ENCODE peak calls at places on chromosome 10, in five cellular contexts. E is hepatocyte, C is MM.1S, V is HCT116, X is GM23248. D is an unnamed sample. For H3K9me3, the result is how much of the 10 kb centered on the place peaks cover.

GRCh38 chr10:3494879-3495230 is 290.2 kb downstream of the KLF6 start:
- DNase-seq in X (no peak), E (no peak), V (no peak), C (no peak), D (no peak)

GRCh38 chr10:77841711-77842375 is 84.7 kb downstream of the DLG5 start:
- DNase-seq in E (no peak), C (no peak), V (no peak), X (no peak), D (no peak)

GRCh38 chr10:48482207-48482606 is 122.7 kb downstream of the ARHGAP22 start:
- DNase-seq in X (no peak), E (no peak), V (no peak), C (no peak), D (no peak)

GRCh38 chr10:77501846-77502251 is 135.8 kb downstream of the KCNMA1 start:
- DNase-seq in C (no peak), X (peak), V (no peak), E (no peak), D (no peak)

GRCh38 chr10:93235686-93236085 is 162.0 kb downstream of the CYP26A1 start:
- DNase-seq in C (no peak), V (no peak), X (peak), E (peak), D (no peak)

GRCh38 chr10:61634711-61635110 is 28.0 kb upstream of the CABCOCO1 start:
- DNase-seq in E (no peak), V (no peak), X (peak), C (no peak), D (no peak)

GRCh38 chr10:12974845-12975199 is 26.7 kb downstream of the CCDC3 start:
- DNase-seq in V (no peak), C (no peak), X (no peak), E (no peak), D (no peak)

GRCh38 chr10:25231751-25232150 is 57.0 kb downstream of the GPR158 start:
- DNase-seq in C (no peak), V (no peak), X (no peak), E (no peak), D (no peak)

GRCh38 chr10:29157321-29157720 is 131.5 kb upstream of the LYZL1 start:
- DNase-seq in E (no peak), C (no peak), V (no peak), X (no peak), D (no peak)

GRCh38 chr10:115092555-115093285 is 445 bp upstream of the ATRNL1 start:
- DNase-seq in V (no peak), C (peak), X (peak), E (peak), D (no peak)

GRCh38 chr10:77926566-77927342 is at the start of gene DLG5:
- DNase-seq in C (peak), V (no peak), X (peak), E (peak), D (no peak)

GRCh38 chr10:67697646-67698245 is 1.8 kb upstream of the CTNNA3 start:
- DNase-seq in X (peak), C (peak), E (peak), V (peak), D (peak)

GRCh38 chr10:613661-614340 is 75.7 kb downstream of the DIP2C start:
- DNase-seq in C (no peak), X (no peak), E (no peak), V (no peak), D (no peak)

GRCh38 chr10:115802911-115803310 is 470.1 kb downstream of the GFRA1 start:
- DNase-seq in V (no peak), C (peak), E (no peak), X (no peak), D (no peak)

GRCh38 chr10:129656642-129657041 is 189.6 kb downstream of the MGMT start:
- DNase-seq in X (no peak), V (no peak), E (no peak), C (no peak), D (no peak)

GRCh38 chr10:125629758-125630376 is 53.1 kb downstream of the TEX36 start:
- DNase-seq in V (peak), C (peak), X (peak), E (peak), D (peak)

GRCh38 chr10:47188156-47188555 is 111.8 kb upstream of the GDF10 start:
- DNase-seq in C (no peak), V (no peak), E (no peak), X (no peak), D (no peak)

GRCh38 chr10:74072503-74072902 is 74.6 kb downstream of the VCL start:
- DNase-seq in V (peak), X (peak), E (no peak), C (no peak), D (no peak)

GRCh38 chr10:78545756-78546155 is 512.1 kb downstream of the RPS24 start:
- DNase-seq in E (no peak), V (peak), X (no peak), C (no peak), D (peak)

GRCh38 chr10:124532106-124532641 is 70.6 kb downstream of the LHPP start:
- DNase-seq in C (peak), E (peak), X (peak), V (peak), D (peak)

GRCh38 chr10:30488319-30488718 is 54.3 kb downstream of the MAP3K8 start:
- DNase-seq in X (no peak), C (no peak), E (no peak), V (no peak), D (peak)

DNA sequence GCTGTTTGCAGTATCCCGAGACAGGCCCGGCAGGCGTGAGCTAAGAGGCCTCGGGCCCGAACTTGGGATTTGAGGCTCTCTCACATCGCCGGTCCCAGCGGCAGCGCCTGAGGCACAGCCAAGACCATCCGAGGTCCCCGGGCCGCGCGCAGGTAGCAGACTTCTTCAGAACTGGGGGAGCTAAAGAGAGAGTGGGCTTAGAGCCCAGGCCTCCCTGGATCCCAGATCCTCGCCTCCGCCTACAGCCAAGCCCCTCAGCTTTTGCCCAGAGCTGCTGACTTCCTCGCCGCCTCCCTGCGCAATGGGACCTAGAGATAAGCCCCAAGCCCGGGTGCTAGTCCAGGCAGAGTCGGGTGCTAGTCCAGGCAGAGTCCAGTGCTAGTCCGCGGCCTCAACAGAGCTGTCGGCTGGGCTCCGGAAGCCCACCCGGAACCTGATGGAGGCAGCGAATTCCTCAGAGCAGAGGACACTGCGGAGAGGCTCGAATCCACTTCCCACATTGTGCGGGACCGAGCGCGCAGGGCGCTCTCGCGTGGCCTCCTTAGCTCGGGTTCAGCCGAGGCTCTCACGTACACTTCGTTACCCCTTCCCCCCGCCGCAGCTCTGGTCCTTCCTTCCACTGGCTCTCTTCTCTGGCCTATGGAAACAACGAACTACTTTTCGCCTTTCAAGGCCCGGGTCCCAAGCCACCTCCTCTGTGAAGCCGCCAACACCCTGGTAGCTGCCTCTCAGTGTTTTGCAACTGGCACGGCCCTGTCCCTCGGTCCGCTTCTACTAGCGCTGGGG is 5.8 kb downstream of the LBX1 start:
- DNase-seq in X (peak), E (no peak), C (no peak), V (no peak), D (no peak)
- TF ChIP-seq EZH2phosphoT487 in X (peak), E (no peak), C (no peak), V (no peak), D (no peak)

GRCh38 chr10:113273151-113273876 is 279.5 kb upstream of the HABP2 start:
- DNase-seq in V (no peak), X (peak), E (no peak), C (no peak), D (no peak)

GRCh38 chr10:113279262-113279661 is 273.6 kb upstream of the HABP2 start:
- DNase-seq in X (no peak), C (no peak), V (no peak), E (no peak), D (no peak)

GRCh38 chr10:113283189-113283588 is 269.7 kb upstream of the HABP2 start:
- DNase-seq in V (peak), C (no peak), E (no peak), X (peak), D (no peak)

GRCh38 chr10:113273877-113274829 is 278.7 kb upstream of the HABP2 start:
- DNase-seq in E (no peak), V (no peak), C (no peak), X (peak), D (no peak)

GRCh38 chr10:113278664-113279063 is 274.2 kb upstream of the HABP2 start:
- DNase-seq in C (no peak), E (no peak), V (no peak), X (no peak), D (no peak)
- H3K9me3 ChIP-seq in C (under half), E (under half), V (under half), X (under half), D (under half)

GRCh38 chr10:50367732-50368131 is 116.4 kb upstream of the ASAH2 start:
- DNase-seq in E (peak), C (peak), X (peak), V (peak), D (peak)
- TF ChIP-seq EZH2phosphoT487 in E (no peak), C (no peak), X (no peak), V (no peak), D (no peak)

GRCh38 chr10:42596196-42596595 is 42.2 kb downstream of the ZNF33B start:
- DNase-seq in V (no peak), C (no peak), X (no peak), E (no peak), D (no peak)

GRCh38 chr10:42593284-42593683 is 45.1 kb downstream of the ZNF33B start:
- DNase-seq in C (no peak), V (no peak), E (no peak), X (no peak), D (no peak)

GRCh38 chr10:42598249-42598873 is 40.0 kb downstream of the ZNF33B start:
- DNase-seq in E (no peak), C (no peak), V (no peak), X (no peak), D (no peak)

GRCh38 chr10:42594246-42594650 is 44.1 kb downstream of the ZNF33B start:
- DNase-seq in X (peak), V (no peak), E (no peak), C (no peak), D (no peak)
- H3K9me3 ChIP-seq in X (under half), V (under half), E (half or more), C (under half), D (under half)

GRCh38 chr10:11175823-11176243 is 158.2 kb downstream of the CELF2 start:
- DNase-seq in E (no peak), X (no peak), V (no peak), C (peak), D (no peak)

GRCh38 chr10:11179231-11180105 is 161.8 kb downstream of the CELF2 start:
- DNase-seq in C (peak), X (no peak), V (no peak), E (no peak), D (peak)

GRCh38 chr10:11177926-11178453 is 160.3 kb downstream of the CELF2 start:
- DNase-seq in V (no peak), X (no peak), E (no peak), C (peak), D (no peak)

GRCh38 chr10:11178606-11179221 is 161.0 kb downstream of the CELF2 start:
- DNase-seq in V (no peak), C (peak), E (peak), X (no peak), D (peak)

DNA sequence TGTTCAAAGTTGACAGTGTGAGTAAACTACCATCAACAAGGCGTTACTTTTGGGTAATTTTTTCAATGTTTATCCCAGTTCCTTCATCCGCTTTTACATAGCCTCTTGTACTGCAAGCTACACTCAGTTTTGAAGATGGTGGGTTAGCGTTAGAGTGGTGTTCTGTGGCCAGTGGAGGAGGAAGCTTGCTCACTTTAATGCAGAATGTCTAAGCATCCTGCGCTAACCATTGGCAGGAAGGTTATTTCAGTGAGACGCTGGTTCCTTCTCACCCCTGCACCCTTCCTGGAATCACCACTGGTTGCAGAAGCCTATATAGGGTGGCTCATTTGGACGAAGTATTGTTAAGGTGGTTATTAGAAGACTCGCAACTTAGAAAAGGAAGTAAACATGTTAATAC is 159.1 kb downstream of the CELF2 start:
- DNase-seq in X (no peak), C (peak), V (no peak), E (no peak), D (peak)
- TF ChIP-seq EZH2phosphoT487 in X (no peak), C (no peak), V (no peak), E (no peak), D (no peak)

GRCh38 chr10:128304271-128304670 is 178.0 kb upstream of the MKI67 start:
- DNase-seq in V (no peak), E (no peak), C (no peak), X (no peak), D (no peak)

GRCh38 chr10:128310966-128311658 is 184.9 kb upstream of the MKI67 start:
- DNase-seq in X (no peak), V (no peak), E (no peak), C (no peak), D (no peak)

GRCh38 chr10:128306966-128307365 is 180.7 kb upstream of the MKI67 start:
- DNase-seq in E (no peak), V (no peak), C (no peak), X (no peak), D (no peak)

GRCh38 chr10:128307819-128308218 is 181.6 kb upstream of the MKI67 start:
- DNase-seq in X (no peak), V (no peak), C (no peak), E (no peak), D (no peak)

GRCh38 chr10:128305601-128306345 is 179.6 kb upstream of the MKI67 start:
- DNase-seq in C (no peak), V (no peak), X (no peak), E (no peak), D (no peak)
- H3K9me3 ChIP-seq in C (under half), V (under half), X (under half), E (under half), D (under half)

DNA sequence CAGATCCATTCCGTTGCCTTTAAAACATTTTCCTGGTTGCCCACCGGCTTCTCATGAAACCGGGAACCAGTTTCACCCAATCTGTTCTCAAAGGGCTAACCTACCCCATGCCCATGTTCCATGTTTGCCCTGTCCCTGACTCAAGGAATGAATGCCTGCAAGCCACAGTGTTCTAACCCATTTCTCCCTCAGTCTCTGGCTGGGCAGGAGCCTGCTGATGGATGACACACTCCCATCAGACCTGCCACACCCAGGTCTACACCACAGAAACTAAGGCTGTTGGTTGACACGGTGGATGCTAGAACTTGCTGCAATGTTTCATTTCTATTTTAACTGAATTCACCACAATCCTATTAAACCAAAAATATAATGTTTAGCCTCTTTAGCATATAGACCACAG is 15.6 kb downstream of the CLRN3 start:
- DNase-seq in V (no peak), C (no peak), X (no peak), E (no peak), D (no peak)
- TF ChIP-seq EZH2phosphoT487 in V (no peak), C (no peak), X (no peak), E (no peak), D (no peak)

DNA sequence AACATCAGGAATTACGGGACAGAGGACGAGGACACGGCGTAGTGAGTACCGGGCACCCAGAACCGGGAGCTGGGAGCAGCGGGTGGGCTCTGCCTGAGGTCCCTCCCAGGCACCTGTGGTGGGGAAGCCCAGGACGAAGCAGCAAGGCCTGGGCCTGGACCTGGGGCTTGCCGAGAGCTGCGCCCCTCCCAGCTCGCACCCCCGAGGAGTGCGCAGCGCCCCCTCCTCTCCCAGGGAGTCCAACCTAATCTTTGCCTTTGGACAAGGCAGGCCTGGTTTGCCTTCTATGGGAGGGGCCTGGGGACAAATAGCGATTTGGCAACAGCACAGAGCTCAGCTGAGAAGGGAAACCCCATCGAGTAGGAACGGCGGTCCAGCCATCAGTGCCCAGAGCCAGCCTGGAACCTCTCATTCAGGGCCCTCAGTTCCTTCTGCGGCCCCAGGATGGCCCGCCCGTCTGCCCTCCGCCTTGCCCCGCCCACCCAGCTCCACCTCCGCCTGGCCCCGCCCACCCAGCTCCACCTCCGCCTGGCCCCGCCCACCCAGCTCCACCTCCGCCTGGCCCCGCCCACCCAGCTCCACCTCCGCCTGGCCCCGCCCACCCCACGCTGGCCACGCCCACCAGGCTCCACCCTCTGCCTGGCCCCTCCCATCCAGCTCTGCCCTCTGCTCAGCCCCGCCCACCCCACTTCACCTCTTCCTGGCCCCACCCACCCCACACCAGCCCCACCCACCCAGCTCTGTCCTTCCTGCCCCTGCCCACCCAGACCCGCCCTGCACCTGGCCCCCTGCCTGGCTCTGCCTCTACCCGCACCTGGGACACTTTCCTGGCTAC is 32.5 kb upstream of the KNDC1 start:
- DNase-seq in E (no peak), X (peak), V (peak), C (no peak), D (peak)
- H3K9me3 ChIP-seq in E (under half), X (under half), V (under half), C (under half), D (under half)

DNA sequence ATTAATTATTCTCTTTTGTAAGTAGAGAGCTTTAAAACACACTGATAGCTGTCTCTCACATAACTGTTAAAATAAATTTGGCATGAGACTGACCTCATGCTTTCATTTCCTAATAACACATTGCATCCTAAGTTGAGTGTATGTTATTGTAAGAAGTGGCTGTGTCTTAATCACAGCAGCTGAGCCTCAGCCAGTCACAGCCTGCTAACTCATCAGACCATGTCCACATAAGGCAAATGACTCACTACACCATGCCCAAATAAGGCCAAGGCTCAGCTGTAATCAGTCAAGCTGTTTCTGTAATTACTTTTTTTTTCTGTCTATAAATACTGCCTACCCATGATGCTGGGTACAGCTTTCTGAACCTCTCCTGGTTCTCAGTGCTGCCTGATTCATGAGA is 860.9 kb downstream of the XPNPEP1 start:
- DNase-seq in C (peak), X (peak), E (peak), V (no peak), D (peak)
- TF ChIP-seq EZH2phosphoT487 in C (no peak), X (no peak), E (no peak), V (no peak), D (no peak)

D was measured in OCI-LY7.